ENCODE peak calls at places on chromosome X, in seven cellular contexts. W is NCI-H1048; I is SK-N-SH; K is retina; F is activated CD8-positive, alpha-beta memory T cell treated with anti-CD3 and anti-CD28 coated beads for 48 hours; S is NCI-H82; U is A549. H is an unnamed sample.

GRCh38 chrX:119067023-119067739 is 5.6 kb upstream of the CT47C1 start:
- DNase-seq in W (peak), I (peak), K (peak), F (no peak), S (peak), U (peak), H (peak)

GRCh38 chrX:1486177-1486576 is 33.5 kb upstream of the ASMTL start:
- DNase-seq in W (no peak), I (no peak), K (no peak), F (no peak), S (no peak), U (no peak), H (no peak)

GRCh38 chrX:13250831-13251612 is 68.8 kb downstream of the ATXN3L start:
- DNase-seq in W (no peak), I (no peak), K (no peak), F (no peak), S (no peak), U (no peak), H (no peak)

GRCh38 chrX:150100261-150100660 is 162.0 kb upstream of the EOLA2 start:
- DNase-seq in W (no peak), I (no peak), K (no peak), F (no peak), S (no peak), U (no peak), H (no peak)

GRCh38 chrX:148135738-148136137 is 154.6 kb downstream of the FMR1NB start:
- DNase-seq in W (no peak), I (no peak), K (no peak), F (no peak), S (no peak), U (no peak), H (no peak)

GRCh38 chrX:2664497-2664896 is 26.6 kb upstream of the CD99 start:
- DNase-seq in W (no peak), I (no peak), K (no peak), F (no peak), S (no peak), U (no peak), H (no peak)

GRCh38 chrX:8684201-8684600 is 47.7 kb downstream of the ANOS1 start:
- DNase-seq in W (no peak), I (no peak), K (peak), F (no peak), S (peak), U (no peak), H (no peak)

GRCh38 chrX:123422875-123423274 is 238.8 kb downstream of the GRIA3 start:
- DNase-seq in W (peak), I (peak), K (peak), F (no peak), S (peak), U (peak), H (no peak)

GRCh38 chrX:30821116-30821515 is 67.9 kb downstream of the TAB3 start:
- DNase-seq in W (no peak), I (no peak), K (no peak), F (no peak), S (peak), U (no peak), H (no peak)

GRCh38 chrX:367866-368265 is 18.8 kb downstream of the PPP2R3B start:
- DNase-seq in W (no peak), I (no peak), K (no peak), F (no peak), S (no peak), U (no peak), H (no peak)

GRCh38 chrX:83771664-83772063 is 89.3 kb upstream of the CYLC1 start:
- DNase-seq in W (no peak), I (no peak), K (no peak), F (no peak), S (peak), U (no peak), H (no peak)

GRCh38 chrX:66064261-66064660 is 24.4 kb upstream of the VSIG4 start:
- DNase-seq in W (no peak), I (no peak), K (no peak), F (no peak), S (no peak), U (no peak), H (no peak)

GRCh38 chrX:115616943-115617563 is 56.1 kb downstream of the PLS3 start:
- DNase-seq in W (no peak), I (peak), K (no peak), F (no peak), S (no peak), U (peak), H (no peak)

GRCh38 chrX:57669961-57670360 is 10.1 kb downstream of the NLRP2B start:
- DNase-seq in W (no peak), I (no peak), K (no peak), F (no peak), S (no peak), U (no peak), H (no peak)

GRCh38 chrX:38664285-38664684 is 102.9 kb downstream of the TSPAN7 start:
- DNase-seq in W (no peak), I (peak), K (peak), F (no peak), S (peak), U (peak), H (peak)

GRCh38 chrX:77451041-77451440 is 3.9 kb downstream of the FGF16 start:
- DNase-seq in W (no peak), I (no peak), K (no peak), F (no peak), S (peak), U (no peak), H (no peak)

GRCh38 chrX:69988955-69989394 is 60.8 kb downstream of the AWAT2 start:
- DNase-seq in W (no peak), I (no peak), K (no peak), F (no peak), S (peak), U (no peak), H (no peak)

H was measured in G401.